ENCODE peak calls at places on chromosomes 3 and 15, in nine cellular contexts. X, R, O, N, B, D, K, C and M are unnamed samples. For H3K4me1, the result is how much of the 10 kb centered on the place peaks cover.

GRCh38 chr15:65638681-65639089 is 16.9 kb downstream of the SLC24A1 start:
- DNase-seq in X (no peak), R (peak), O (no peak), N (peak), B (peak), D (no peak), K (peak), C (no peak), M (peak)

GRCh38 chr3:85592256-85592655 is 633.5 kb downstream of the CADM2 start:
- DNase-seq in X (no peak), R (no peak), O (no peak), N (peak), B (no peak), D (no peak), K (no peak), C (no peak), M (no peak)

GRCh38 chr15:36914962-36915808 is 185.2 kb downstream of the MEIS2 start:
- DNase-seq in X (no peak), R (no peak), O (no peak), N (no peak), B (no peak), D (no peak), K (no peak), C (no peak), M (no peak)

GRCh38 chr3:193948459-193948858 is 187.5 kb upstream of the HES1 start:
- DNase-seq in X (no peak), R (no peak), O (no peak), N (no peak), B (no peak), D (no peak), K (no peak), C (no peak), M (no peak)

GRCh38 chr3:70580021-70580420 is 267.6 kb upstream of the MDFIC2 start:
- DNase-seq in X (no peak), R (no peak), O (no peak), N (peak), B (no peak), D (no peak), K (no peak), C (no peak), M (no peak)

GRCh38 chr3:51637941-51638471 is 33.0 kb upstream of the TEX264 start:
- DNase-seq in X (no peak), R (peak), O (peak), N (peak), B (peak), D (no peak), K (no peak), C (no peak), M (peak)

GRCh38 chr3:99901200-99901926 is 83.7 kb downstream of the CMSS1 start:
- DNase-seq in X (no peak), R (no peak), O (no peak), N (peak), B (no peak), D (no peak), K (no peak), C (no peak), M (no peak)

GRCh38 chr3:196341142-196341541 is 3.0 kb upstream of the TM4SF19 start:
- DNase-seq in X (no peak), R (no peak), O (no peak), N (peak), B (no peak), D (no peak), K (no peak), C (no peak), M (no peak)

GRCh38 chr15:61621865-61622264 is 392.8 kb upstream of the RORA start:
- DNase-seq in X (no peak), R (no peak), O (no peak), N (no peak), B (no peak), D (no peak), K (no peak), C (no peak), M (no peak)

GRCh38 chr3:83769791-83770663 is 1188.8 kb upstream of the CADM2 start:
- DNase-seq in X (no peak), R (no peak), O (no peak), N (no peak), B (no peak), D (no peak), K (no peak), C (no peak), M (peak)

GRCh38 chr3:38000965-38001455 is 10.4 kb downstream of the VILL start:
- DNase-seq in X (no peak), R (no peak), O (peak), N (no peak), B (no peak), D (no peak), K (no peak), C (no peak), M (no peak)

GRCh38 chr3:135860761-135861160 is 104.8 kb upstream of the PPP2R3A start:
- DNase-seq in X (no peak), R (no peak), O (no peak), N (peak), B (no peak), D (no peak), K (no peak), C (no peak), M (no peak)

GRCh38 chr15:91209318-91209717 is 109.3 kb downstream of the SV2B start:
- DNase-seq in X (no peak), R (no peak), O (no peak), N (no peak), B (no peak), D (no peak), K (no peak), C (no peak), M (no peak)

GRCh38 chr15:95292790-95293450 is 1037.6 kb upstream of the NR2F2 start:
- DNase-seq in X (no peak), R (no peak), O (peak), N (no peak), B (no peak), D (no peak), K (no peak), C (no peak), M (no peak)

GRCh38 chr3:49652218-49652921 is 21.8 kb upstream of the APEH start:
- DNase-seq in X (no peak), R (no peak), O (no peak), N (no peak), B (no peak), D (no peak), K (no peak), C (no peak), M (no peak)

GRCh38 chr15:47407692-47408091 is 309.6 kb upstream of the SEMA6D start:
- DNase-seq in X (no peak), R (no peak), O (no peak), N (no peak), B (no peak), D (no peak), K (no peak), C (no peak), M (no peak)

GRCh38 chr3:100496711-100497261 is 4.4 kb downstream of the TMEM45A start:
- DNase-seq in X (no peak), R (no peak), O (no peak), N (peak), B (no peak), D (no peak), K (no peak), C (no peak), M (peak)

GRCh38 chr3:184156522-184156955 is 1.4 kb downstream of the DVL3 start:
- DNase-seq in X (peak), R (no peak), O (no peak), N (peak), B (no peak), D (peak), K (peak), C (no peak), M (peak)

GRCh38 chr3:187684880-187685279 is 14.7 kb upstream of the SST start:
- DNase-seq in X (no peak), R (no peak), O (no peak), N (peak), B (no peak), D (no peak), K (no peak), C (no peak), M (no peak)

GRCh38 chr3:81696090-81696489 is 65.4 kb downstream of the GBE1 start:
- DNase-seq in X (no peak), R (no peak), O (no peak), N (no peak), B (no peak), D (no peak), K (no peak), C (no peak), M (no peak)

GRCh38 chr15:47513496-47513895 is 203.8 kb upstream of the SEMA6D start:
- DNase-seq in X (no peak), R (no peak), O (no peak), N (no peak), B (no peak), D (no peak), K (no peak), C (no peak), M (no peak)

GRCh38 chr3:155391104-155391503 is 97.6 kb upstream of the STRIT1 start:
- DNase-seq in X (no peak), R (no peak), O (no peak), N (peak), B (no peak), D (no peak), K (no peak), C (no peak), M (no peak)

GRCh38 chr15:75455424-75455981 is 4.0 kb upstream of the SIN3A start:
- DNase-seq in X (peak), R (peak), O (peak), N (peak), B (peak), D (peak), K (peak), C (peak), M (peak)

GRCh38 chr15:69979269-69979668 is 118.4 kb downstream of the TLE3 start:
- DNase-seq in X (no peak), R (no peak), O (no peak), N (no peak), B (no peak), D (no peak), K (no peak), C (no peak), M (peak)

GRCh38 chr15:73387507-73388255 is 18.9 kb upstream of the HCN4 start:
- DNase-seq in X (no peak), R (no peak), O (no peak), N (peak), B (no peak), D (no peak), K (no peak), C (no peak), M (no peak)

GRCh38 chr3:71309342-71309741 is 274.2 kb downstream of the FOXP1 start:
- DNase-seq in X (no peak), R (peak), O (no peak), N (peak), B (no peak), D (no peak), K (no peak), C (no peak), M (peak)

GRCh38 chr3:22326305-22326704 is 575.3 kb upstream of the ZNF385D start:
- DNase-seq in X (no peak), R (no peak), O (no peak), N (no peak), B (no peak), D (no peak), K (no peak), C (no peak), M (no peak)

GRCh38 chr15:86526938-86527735 is 447.5 kb downstream of the AGBL1 start:
- DNase-seq in X (no peak), R (no peak), O (no peak), N (no peak), B (no peak), D (no peak), K (no peak), C (no peak), M (no peak)

GRCh38 chr3:46960081-46960701 is 16.4 kb downstream of the CCDC12 start:
- DNase-seq in X (no peak), R (no peak), O (no peak), N (peak), B (no peak), D (no peak), K (no peak), C (no peak), M (no peak)
- H3K4me1 ChIP-seq in X (under half), R (half or more), O (half or more), N (under half), B (under half), D (half or more), K (half or more), C (under half), M (under half)

GRCh38 chr15:89693696-89694095 is 3.1 kb downstream of the WDR93 start:
- DNase-seq in X (no peak), R (no peak), O (no peak), N (no peak), B (no peak), D (no peak), K (no peak), C (no peak), M (no peak)

GRCh38 chr15:89685995-89686394 is 4.6 kb downstream of the PEX11A start:
- DNase-seq in X (no peak), R (no peak), O (no peak), N (no peak), B (no peak), D (no peak), K (no peak), C (no peak), M (no peak)

GRCh38 chr15:89686522-89686921 is 4.0 kb downstream of the PEX11A start:
- DNase-seq in X (no peak), R (no peak), O (no peak), N (no peak), B (no peak), D (no peak), K (no peak), C (no peak), M (no peak)

GRCh38 chr15:89695198-89695597 is 4.6 kb downstream of the WDR93 start:
- DNase-seq in X (no peak), R (no peak), O (no peak), N (no peak), B (no peak), D (no peak), K (no peak), C (no peak), M (no peak)

DNA sequence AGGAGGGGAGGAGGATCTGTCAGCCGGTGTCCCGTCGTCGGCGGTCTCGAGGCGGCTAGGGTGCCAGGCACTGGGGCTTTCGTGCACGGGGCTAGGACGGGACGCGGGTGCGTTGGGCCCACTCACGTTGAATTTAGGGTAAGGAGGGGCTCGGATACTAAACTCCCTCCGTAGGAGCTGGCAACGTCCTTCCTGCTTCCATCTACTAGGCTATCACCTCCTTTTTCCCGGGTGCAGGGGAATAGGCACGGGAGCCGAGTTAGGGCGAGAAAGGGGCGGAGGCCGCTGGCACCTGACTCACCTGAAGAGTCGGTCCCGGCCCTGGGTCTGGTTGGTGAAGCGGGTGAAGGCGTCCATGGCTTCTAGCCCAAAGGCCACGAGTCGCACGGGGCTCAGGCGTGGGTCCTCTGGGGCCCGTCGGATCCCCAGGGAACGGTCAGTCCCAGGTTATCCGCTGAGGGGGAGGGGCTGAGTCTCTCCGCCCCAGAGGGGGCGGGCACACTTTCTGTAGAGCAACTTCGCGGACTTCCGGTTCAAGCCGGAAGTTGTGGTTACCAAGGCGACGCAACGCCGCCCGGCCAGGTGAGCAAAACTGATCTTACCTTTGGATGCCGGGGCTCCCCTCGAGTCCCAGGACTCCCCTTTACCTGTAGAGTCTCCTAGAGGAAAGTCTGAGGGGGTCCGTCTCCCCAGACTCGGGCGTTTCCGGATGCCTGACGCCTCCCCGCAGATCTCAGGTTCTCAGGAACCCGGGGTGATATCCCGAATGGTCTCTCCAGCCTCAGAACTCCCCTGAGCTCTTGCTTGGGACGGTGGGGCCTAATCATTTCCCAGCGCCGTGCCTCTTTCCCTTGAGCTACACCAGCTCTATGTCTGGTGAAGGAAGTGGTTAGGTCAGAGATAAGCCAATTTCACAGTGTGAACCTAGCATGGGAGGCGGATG is at the start of the genes PEX11A and WDR93:
- DNase-seq in X (peak), R (peak), O (peak), N (peak), B (peak), D (peak), K (peak), C (peak), M (peak)
- H3K27ac ChIP-seq in X (peak), R (no peak), O (peak), N (no peak), B (no peak), D (peak), K (peak), C (peak), M (no peak)

GRCh38 chr3:175381685-175382084 is 522.6 kb downstream of the NAALADL2 start:
- DNase-seq in X (no peak), R (no peak), O (no peak), N (no peak), B (no peak), D (no peak), K (no peak), C (no peak), M (no peak)
- H3K4me1 ChIP-seq in X (under half), R (under half), O (under half), N (under half), B (under half), D (under half), K (under half), C (under half), M (under half)

GRCh38 chr15:77563768-77564167 is 68.9 kb downstream of the LINGO1 start:
- DNase-seq in X (no peak), R (no peak), O (no peak), N (no peak), B (no peak), D (no peak), K (no peak), C (no peak), M (no peak)

GRCh38 chr15:77566092-77566491 is 66.6 kb downstream of the LINGO1 start:
- DNase-seq in X (no peak), R (no peak), O (no peak), N (no peak), B (no peak), D (no peak), K (no peak), C (no peak), M (no peak)

GRCh38 chr15:77567202-77567601 is 65.5 kb downstream of the LINGO1 start:
- DNase-seq in X (no peak), R (no peak), O (no peak), N (no peak), B (no peak), D (no peak), K (no peak), C (no peak), M (no peak)

GRCh38 chr15:77565516-77565915 is 67.2 kb downstream of the LINGO1 start:
- DNase-seq in X (no peak), R (no peak), O (no peak), N (no peak), B (no peak), D (no peak), K (no peak), C (no peak), M (no peak)

DNA sequence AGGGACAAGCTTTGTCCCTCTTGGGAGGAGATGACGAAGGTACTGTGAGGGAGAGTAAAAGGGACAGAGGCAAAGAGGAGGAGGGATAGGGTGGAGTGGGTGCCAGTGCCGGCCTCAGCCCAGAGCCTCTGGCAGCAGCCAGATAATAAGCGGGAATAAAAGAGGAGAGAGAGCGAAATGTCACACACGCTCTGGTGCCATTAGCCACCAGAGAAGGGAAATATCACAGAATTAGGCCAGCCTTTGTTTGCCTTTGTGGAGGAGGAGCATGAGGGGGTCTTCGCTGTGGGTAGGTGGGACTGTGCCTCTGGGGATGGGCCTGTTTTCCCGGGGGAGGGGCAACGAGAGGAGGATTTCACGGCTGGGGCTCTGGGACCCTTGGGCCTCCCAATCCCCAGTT is 67.8 kb downstream of the LINGO1 start:
- DNase-seq in X (no peak), R (no peak), O (no peak), N (no peak), B (no peak), D (no peak), K (no peak), C (no peak), M (no peak)
- H3K27ac ChIP-seq in X (no peak), R (no peak), O (no peak), N (no peak), B (no peak), D (no peak), K (no peak), C (no peak), M (no peak)

GRCh38 chr15:60407406-60407805 is 9.6 kb upstream of the ANXA2 start:
- DNase-seq in X (no peak), R (no peak), O (no peak), N (peak), B (no peak), D (no peak), K (no peak), C (no peak), M (peak)
- H3K4me1 ChIP-seq in X (under half), R (under half), O (under half), N (under half), B (under half), D (under half), K (under half), C (under half), M (under half)

GRCh38 chr3:27043328-27043956 is 325.7 kb downstream of the NEK10 start:
- DNase-seq in X (no peak), R (no peak), O (no peak), N (no peak), B (no peak), D (no peak), K (no peak), C (no peak), M (no peak)
- H3K27ac ChIP-seq in X (no peak), R (no peak), O (no peak), N (no peak), B (peak), D (no peak), K (no peak), C (no peak), M (no peak)

GRCh38 chr15:40050788-40051615 is 12.0 kb upstream of the SRP14 start:
- DNase-seq in X (no peak), R (no peak), O (no peak), N (no peak), B (no peak), D (no peak), K (no peak), C (no peak), M (peak)
- H3K4me1 ChIP-seq in X (under half), R (half or more), O (under half), N (under half), B (under half), D (half or more), K (under half), C (under half), M (under half)

DNA sequence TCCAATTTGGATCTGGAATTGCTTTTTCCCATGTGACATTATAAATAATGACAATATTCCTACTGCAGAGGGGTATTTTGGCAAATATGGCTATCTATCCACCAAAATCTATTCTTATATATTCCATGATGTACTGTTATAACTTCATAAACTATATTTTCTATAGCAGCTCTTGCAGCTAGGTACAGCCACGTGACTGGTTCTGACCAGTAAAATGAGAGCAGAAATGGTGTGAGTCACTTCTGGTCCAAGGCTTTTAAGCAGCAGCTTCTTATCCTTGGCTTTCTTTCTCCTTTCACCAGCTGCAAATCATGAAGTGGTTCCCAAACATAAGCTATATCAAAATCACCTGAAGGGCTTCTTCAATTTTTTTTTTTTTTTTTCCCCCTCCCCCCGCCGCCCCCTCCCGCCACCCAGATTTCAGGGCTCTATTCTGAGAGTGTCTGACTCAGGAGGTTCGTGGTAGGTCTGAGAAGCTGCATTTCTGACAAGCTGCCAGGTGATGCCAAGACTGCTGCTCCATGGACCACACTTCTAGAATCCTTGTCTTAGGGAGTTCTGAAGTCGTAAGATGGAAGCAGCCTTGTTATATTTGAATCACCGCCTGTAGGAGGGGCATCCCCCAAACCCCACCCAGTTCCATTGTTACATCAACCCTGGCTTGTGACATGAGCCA is 357.5 kb downstream of the CHST2 start:
- DNase-seq in X (no peak), R (no peak), O (no peak), N (no peak), B (no peak), D (no peak), K (no peak), C (no peak), M (no peak)
- H3K27ac ChIP-seq in X (no peak), R (no peak), O (no peak), N (no peak), B (no peak), D (no peak), K (no peak), C (no peak), M (no peak)